ENCODE peak calls at places on chromosome 17, in five cellular contexts. C is K562, F is GM12878, T is H1, Z is HepG2. N is an unnamed sample.

GRCh38 chr17:11240841-11241610 is at the start of gene SHISA6:
- DNase-seq in C (no peak), F (no peak), T (peak), Z (no peak), N (no peak)

GRCh38 chr17:13332207-13332606 is 269.5 kb downstream of the HS3ST3A1 start:
- DNase-seq in C (no peak), F (no peak), T (no peak), Z (no peak), N (no peak)

GRCh38 chr17:21059761-21060160 is 16.9 kb upstream of the USP22 start:
- DNase-seq in C (no peak), F (no peak), T (no peak), Z (no peak), N (no peak)

GRCh38 chr17:13835151-13835550 is 233.4 kb upstream of the HS3ST3A1 start:
- DNase-seq in C (no peak), F (no peak), T (no peak), Z (no peak), N (no peak)

GRCh38 chr17:28497931-28498330 is 8.2 kb upstream of the FOXN1 start:
- DNase-seq in C (no peak), F (no peak), T (peak), Z (no peak), N (no peak)

GRCh38 chr17:45888392-45888791 is 6.0 kb upstream of the MAPT start:
- DNase-seq in C (no peak), F (no peak), T (no peak), Z (no peak), N (no peak)

GRCh38 chr17:17890773-17891759 is 54.3 kb upstream of the SREBF1 start:
- DNase-seq in C (peak), F (no peak), T (no peak), Z (peak), N (peak)

GRCh38 chr17:72430611-72431432 is 310.0 kb downstream of the SOX9 start:
- DNase-seq in C (peak), F (no peak), T (peak), Z (no peak), N (peak)

GRCh38 chr17:15273141-15273793 is 8.1 kb upstream of the PMP22 start:
- DNase-seq in C (no peak), F (no peak), T (no peak), Z (no peak), N (no peak)

GRCh38 chr17:40430272-40431230 is 12.7 kb upstream of the IGFBP4 start:
- DNase-seq in C (no peak), F (no peak), T (no peak), Z (no peak), N (no peak)

GRCh38 chr17:10261098-10261497 is 62.7 kb upstream of the GAS7 start:
- DNase-seq in C (no peak), F (no peak), T (no peak), Z (no peak), N (no peak)

GRCh38 chr17:17151962-17152361 is 54.2 kb downstream of the PLD6 start:
- DNase-seq in C (no peak), F (no peak), T (no peak), Z (no peak), N (no peak)

GRCh38 chr17:43531955-43532354 is 14.2 kb downstream of the ETV4 start:
- DNase-seq in C (peak), F (no peak), T (no peak), Z (peak), N (no peak)

GRCh38 chr17:57946798-57947358 is 8.3 kb downstream of the CUEDC1 start:
- DNase-seq in C (no peak), F (peak), T (no peak), Z (peak), N (no peak)

GRCh38 chr17:69348441-69348840 is 21.5 kb upstream of the ABCA5 start:
- DNase-seq in C (no peak), F (no peak), T (no peak), Z (no peak), N (no peak)

GRCh38 chr17:13475574-13476223 is 126.0 kb downstream of the HS3ST3A1 start:
- DNase-seq in C (no peak), F (no peak), T (no peak), Z (no peak), N (no peak)

GRCh38 chr17:69358688-69359596 is 32.0 kb upstream of the ABCA5 start:
- DNase-seq in C (no peak), F (peak), T (no peak), Z (peak), N (peak)

GRCh38 chr17:76207268-76207667 is 33.0 kb downstream of the RNF157 start:
- DNase-seq in C (no peak), F (no peak), T (no peak), Z (no peak), N (no peak)

GRCh38 chr17:64531955-64532371 is 25.2 kb downstream of the CEP95 start:
- DNase-seq in C (no peak), F (no peak), T (no peak), Z (no peak), N (no peak)

GRCh38 chr17:19897901-19898300 is 30.2 kb upstream of the ULK2 start:
- DNase-seq in C (no peak), F (no peak), T (no peak), Z (no peak), N (peak)

GRCh38 chr17:74133726-74134125 is 69.8 kb upstream of the RPL38 start:
- DNase-seq in C (no peak), F (no peak), T (no peak), Z (no peak), N (no peak)

GRCh38 chr17:57330587-57330986 is 74.3 kb downstream of the MSI2 start:
- DNase-seq in C (no peak), F (no peak), T (no peak), Z (no peak), N (no peak)

GRCh38 chr17:75366432-75366831 is 39.0 kb downstream of the GRB2 start:
- DNase-seq in C (no peak), F (no peak), T (no peak), Z (no peak), N (no peak)

GRCh38 chr17:57984226-57984890 is 3.7 kb downstream of the VEZF1 start:
- DNase-seq in C (no peak), F (no peak), T (no peak), Z (no peak), N (no peak)

GRCh38 chr17:79746955-79747507 is 16.3 kb downstream of the ENPP7 start:
- DNase-seq in C (no peak), F (no peak), T (peak), Z (no peak), N (no peak)
- TF ChIP-seq EZH2 in C (no peak), F (no peak), T (peak), Z (no peak), N (no peak)

GRCh38 chr17:42027961-42028790 is 8.3 kb downstream of the NKIRAS2 start:
- DNase-seq in C (peak), F (no peak), T (peak), Z (peak), N (peak)

GRCh38 chr17:42025191-42025579 is 5.3 kb downstream of the NKIRAS2 start:
- DNase-seq in C (no peak), F (no peak), T (no peak), Z (no peak), N (no peak)

GRCh38 chr17:42028791-42029127 is 8.9 kb downstream of the NKIRAS2 start:
- DNase-seq in C (no peak), F (no peak), T (no peak), Z (no peak), N (no peak)

GRCh38 chr17:42027540-42027889 is 7.6 kb downstream of the NKIRAS2 start:
- DNase-seq in C (no peak), F (no peak), T (no peak), Z (no peak), N (no peak)

DNA sequence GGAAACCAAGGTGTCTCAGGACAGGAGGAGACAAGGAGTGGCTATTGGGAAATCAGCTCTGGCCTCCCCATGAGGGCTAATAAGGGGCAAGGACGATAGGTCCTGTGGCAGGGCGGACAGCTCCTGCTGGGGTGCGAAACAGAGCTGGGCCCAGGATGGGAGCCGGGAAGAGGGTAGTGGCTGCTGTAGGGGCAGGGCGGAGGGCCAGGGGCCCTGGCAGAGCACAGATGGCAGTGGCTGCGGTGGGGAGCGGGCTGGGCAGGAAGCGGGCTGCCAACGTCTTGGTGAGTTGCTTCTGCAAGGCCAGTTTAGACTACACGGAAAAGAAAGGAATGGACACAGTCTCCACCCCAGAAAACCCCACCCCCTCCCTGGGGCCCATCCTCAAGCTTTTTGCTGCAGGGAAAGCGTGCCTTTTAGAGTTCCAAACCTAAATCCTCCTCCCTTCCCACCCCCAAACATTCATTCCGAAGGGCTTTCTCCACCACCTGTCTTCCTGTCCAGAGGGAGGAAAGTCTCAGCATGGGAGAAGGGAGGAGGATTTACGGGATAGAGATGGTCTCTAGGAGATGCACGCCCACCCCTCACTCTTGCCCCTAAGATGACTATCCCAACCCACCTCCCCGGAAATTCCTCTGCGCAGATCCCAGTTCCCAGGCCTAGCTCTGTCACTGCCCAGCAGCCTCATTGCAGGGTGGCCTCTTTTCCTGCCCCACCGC is 7.1 kb downstream of the NKIRAS2 start:
- DNase-seq in C (no peak), F (no peak), T (no peak), Z (no peak), N (no peak)
- TF ChIP-seq RAD21 in C (no peak), F (no peak), T (no peak), Z (no peak), N (no peak)

GRCh38 chr17:38574712-38575111 is 31.0 kb downstream of the SRCIN1 start:
- DNase-seq in C (no peak), F (no peak), T (no peak), Z (no peak), N (no peak)
- TF ChIP-seq EZH2 in C (no peak), F (no peak), T (peak), Z (no peak), N (no peak)

GRCh38 chr17:82388922-82389283 is 17.3 kb downstream of the UTS2R start:
- DNase-seq in C (no peak), F (no peak), T (no peak), Z (no peak), N (no peak)
- TF ChIP-seq RAD21 in C (no peak), F (no peak), T (no peak), Z (no peak), N (no peak)

GRCh38 chr17:48492401-48493298 is 38.2 kb downstream of the HOXB1 start:
- DNase-seq in C (peak), F (no peak), T (peak), Z (no peak), N (no peak)
- TF ChIP-seq EZH2 in C (no peak), F (no peak), T (peak), Z (peak), N (no peak)

GRCh38 chr17:83190601-83191387 is 111.4 kb downstream of the METRNL start:
- DNase-seq in C (no peak), F (no peak), T (no peak), Z (no peak), N (no peak)
- TF ChIP-seq RAD21 in C (no peak), F (no peak), T (no peak), Z (no peak), N (no peak)

GRCh38 chr17:7295230-7296180 is 1.1 kb upstream of the YBX2 start:
- DNase-seq in C (no peak), F (no peak), T (no peak), Z (no peak), N (no peak)

GRCh38 chr17:7294614-7295153 is at the start of gene YBX2:
- DNase-seq in C (peak), F (no peak), T (peak), Z (no peak), N (peak)

GRCh38 chr17:7292729-7293128 is 1.7 kb downstream of the YBX2 start:
- DNase-seq in C (no peak), F (no peak), T (no peak), Z (no peak), N (no peak)

GRCh38 chr17:7293131-7293557 is 1.3 kb downstream of the YBX2 start:
- DNase-seq in C (no peak), F (no peak), T (no peak), Z (no peak), N (no peak)

GRCh38 chr17:7293821-7294613 is 422 bp downstream of the YBX2 start:
- DNase-seq in C (peak), F (no peak), T (peak), Z (peak), N (no peak)
- TF ChIP-seq EZH2 in C (no peak), F (no peak), T (no peak), Z (no peak), N (no peak)

GRCh38 chr17:81976332-81977210 is 858 bp upstream of the ASPSCR1 start:
- DNase-seq in C (no peak), F (no peak), T (peak), Z (no peak), N (no peak)
- TF ChIP-seq RAD21 in C (no peak), F (no peak), T (no peak), Z (no peak), N (no peak)

DNA sequence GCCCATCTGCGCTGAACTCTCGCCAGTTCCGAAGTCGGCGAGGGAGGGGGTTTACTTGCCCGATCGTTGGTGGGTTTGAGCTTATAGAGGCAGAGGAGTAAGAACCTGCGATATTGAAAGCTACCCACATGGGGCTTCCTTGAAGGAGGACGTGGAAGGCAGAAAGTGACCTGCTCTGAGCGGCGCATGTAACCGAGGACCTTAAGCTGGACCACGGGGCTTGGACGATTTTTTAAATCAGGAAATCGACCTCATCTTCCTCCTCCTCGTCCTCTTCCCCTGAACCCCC is 2.0 kb downstream of the PRAC2 start:
- DNase-seq in C (no peak), F (no peak), T (no peak), Z (no peak), N (no peak)
- TF ChIP-seq EZH2 in C (no peak), F (no peak), T (no peak), Z (no peak), N (no peak)

DNA sequence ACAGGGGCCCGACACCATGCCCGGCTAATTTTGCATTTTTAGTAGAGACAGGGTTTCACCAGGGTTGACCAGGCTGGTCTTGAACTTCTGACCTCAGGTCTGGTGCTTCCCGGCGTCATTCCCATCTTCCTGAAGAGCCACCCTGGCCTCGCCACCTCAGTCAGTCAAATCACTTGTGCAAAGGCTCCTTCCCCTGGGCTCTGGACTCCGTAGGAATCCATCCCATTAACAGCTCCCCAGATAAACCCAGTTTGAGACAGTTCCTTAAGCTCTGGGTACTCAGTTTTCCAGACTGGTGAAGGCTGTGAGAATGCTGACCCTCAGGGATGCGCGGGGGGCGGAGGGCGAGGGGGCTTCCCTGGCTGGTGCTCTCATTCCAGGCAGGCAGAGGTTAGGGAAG is 39.5 kb downstream of the MRM1 start:
- DNase-seq in C (no peak), F (no peak), T (no peak), Z (no peak), N (no peak)
- TF ChIP-seq RAD21 in C (no peak), F (no peak), T (no peak), Z (no peak), N (no peak)